ENCODE peak calls at places on chromosomes 11 and 22, in six cellular contexts. One of them, this sample, is unnamed.

GRCh38 chr11:67268684-67269268 is 2.5 kb downstream of the GRK2 start:
- DNase-seq in substantia nigra: no peak
- DNase-seq in neural crest cell: no peak
- DNase-seq in stimulated activated naive CD4-positive, alpha-beta T cell treated with Interleukin-2 at 50 U/mL for 16 hours: no peak
- DNase-seq in lower lobe of right lung: peak; percentile 50
- DNase-seq in stimulated activated CD4-positive, alpha-beta T cell treated with anti-CD3 and anti-CD28 coated beads, TNF-alpha, amount 100 ng/mL, for 4 hours: no peak
- DNase-seq in this sample: no peak

GRCh38 chr11:93662177-93662575 is 694 bp downstream of the CEP295 start:
- DNase-seq in substantia nigra: no peak
- DNase-seq in neural crest cell: no peak
- DNase-seq in lower lobe of right lung: no peak
- DNase-seq in stimulated activated naive CD4-positive, alpha-beta T cell treated with Interleukin-2 at 50 U/mL for 16 hours: no peak
- DNase-seq in stimulated activated CD4-positive, alpha-beta T cell treated with anti-CD3 and anti-CD28 coated beads, TNF-alpha, amount 100 ng/mL, for 4 hours: no peak
- DNase-seq in this sample: no peak

GRCh38 chr11:35272391-35272821 is 133.4 kb downstream of the CD44 start:
- DNase-seq in stimulated activated CD4-positive, alpha-beta T cell treated with anti-CD3 and anti-CD28 coated beads, TNF-alpha, amount 100 ng/mL, for 4 hours: no peak
- DNase-seq in neural crest cell: no peak
- DNase-seq in stimulated activated naive CD4-positive, alpha-beta T cell treated with Interleukin-2 at 50 U/mL for 16 hours: peak; percentile 44
- DNase-seq in lower lobe of right lung: no peak
- DNase-seq in substantia nigra: no peak
- DNase-seq in this sample: peak; percentile 29

GRCh38 chr22:20750461-20751184 is 23.3 kb upstream of the SERPIND1 start:
- DNase-seq in neural crest cell: no peak
- DNase-seq in stimulated activated naive CD4-positive, alpha-beta T cell treated with Interleukin-2 at 50 U/mL for 16 hours: peak; percentile 16
- DNase-seq in lower lobe of right lung: no peak
- DNase-seq in substantia nigra: peak; percentile 86
- DNase-seq in stimulated activated CD4-positive, alpha-beta T cell treated with anti-CD3 and anti-CD28 coated beads, TNF-alpha, amount 100 ng/mL, for 4 hours: no peak
- DNase-seq in this sample: peak; percentile 25

GRCh38 chr11:19594326-19594725 is 118.3 kb upstream of the NAV2 start:
- DNase-seq in neural crest cell: no peak
- DNase-seq in substantia nigra: no peak
- DNase-seq in lower lobe of right lung: no peak
- DNase-seq in stimulated activated CD4-positive, alpha-beta T cell treated with anti-CD3 and anti-CD28 coated beads, TNF-alpha, amount 100 ng/mL, for 4 hours: no peak
- DNase-seq in stimulated activated naive CD4-positive, alpha-beta T cell treated with Interleukin-2 at 50 U/mL for 16 hours: no peak
- DNase-seq in this sample: no peak

GRCh38 chr11:34728609-34729008 is 107.7 kb downstream of the EHF start:
- DNase-seq in substantia nigra: no peak
- DNase-seq in lower lobe of right lung: no peak
- DNase-seq in neural crest cell: no peak
- DNase-seq in stimulated activated naive CD4-positive, alpha-beta T cell treated with Interleukin-2 at 50 U/mL for 16 hours: no peak
- DNase-seq in stimulated activated CD4-positive, alpha-beta T cell treated with anti-CD3 and anti-CD28 coated beads, TNF-alpha, amount 100 ng/mL, for 4 hours: no peak
- DNase-seq in this sample: no peak

GRCh38 chr11:122162095-122162494 is 46.1 kb upstream of the BLID start:
- DNase-seq in lower lobe of right lung: no peak
- DNase-seq in stimulated activated CD4-positive, alpha-beta T cell treated with anti-CD3 and anti-CD28 coated beads, TNF-alpha, amount 100 ng/mL, for 4 hours: no peak
- DNase-seq in substantia nigra: no peak
- DNase-seq in stimulated activated naive CD4-positive, alpha-beta T cell treated with Interleukin-2 at 50 U/mL for 16 hours: no peak
- DNase-seq in neural crest cell: no peak
- DNase-seq in this sample: no peak

GRCh38 chr11:2209900-2210321 is 38.3 kb upstream of the TH start:
- DNase-seq in lower lobe of right lung: no peak
- DNase-seq in stimulated activated naive CD4-positive, alpha-beta T cell treated with Interleukin-2 at 50 U/mL for 16 hours: no peak
- DNase-seq in substantia nigra: no peak
- DNase-seq in stimulated activated CD4-positive, alpha-beta T cell treated with anti-CD3 and anti-CD28 coated beads, TNF-alpha, amount 100 ng/mL, for 4 hours: no peak
- DNase-seq in neural crest cell: no peak
- DNase-seq in this sample: no peak

GRCh38 chr11:105033781-105034180 is 1.2 kb downstream of the CASP1 start:
- DNase-seq in substantia nigra: no peak
- DNase-seq in neural crest cell: no peak
- DNase-seq in lower lobe of right lung: no peak
- DNase-seq in stimulated activated CD4-positive, alpha-beta T cell treated with anti-CD3 and anti-CD28 coated beads, TNF-alpha, amount 100 ng/mL, for 4 hours: no peak
- DNase-seq in stimulated activated naive CD4-positive, alpha-beta T cell treated with Interleukin-2 at 50 U/mL for 16 hours: no peak
- DNase-seq in this sample: peak; percentile 42

GRCh38 chr22:38429460-38430128 is 25.4 kb downstream of the KCNJ4 start:
- DNase-seq in stimulated activated naive CD4-positive, alpha-beta T cell treated with Interleukin-2 at 50 U/mL for 16 hours: no peak
- DNase-seq in substantia nigra: no peak
- DNase-seq in stimulated activated CD4-positive, alpha-beta T cell treated with anti-CD3 and anti-CD28 coated beads, TNF-alpha, amount 100 ng/mL, for 4 hours: no peak
- DNase-seq in neural crest cell: no peak
- DNase-seq in lower lobe of right lung: no peak
- DNase-seq in this sample: no peak

GRCh38 chr22:37996515-37997246 is 12.3 kb upstream of the SOX10 start:
- DNase-seq in lower lobe of right lung: no peak
- DNase-seq in stimulated activated CD4-positive, alpha-beta T cell treated with anti-CD3 and anti-CD28 coated beads, TNF-alpha, amount 100 ng/mL, for 4 hours: no peak
- DNase-seq in neural crest cell: no peak
- DNase-seq in stimulated activated naive CD4-positive, alpha-beta T cell treated with Interleukin-2 at 50 U/mL for 16 hours: no peak
- DNase-seq in substantia nigra: no peak
- DNase-seq in this sample: peak; percentile 47

This sample was measured in small intestine.